ENCODE peak calls at places on chromosomes 6 and 20, in seven cellular contexts. One of them, this sample, is unnamed.

GRCh38 chr6:21596379-21597242 is 3.1 kb downstream of the SOX4 start:
- DNase-seq in hepatocyte: peak; percentile 57
- DNase-seq in GM23338: peak; percentile 73
- DNase-seq in right lobe of liver: peak; percentile 66
- DNase-seq in astrocyte: peak; percentile 56
- DNase-seq in heart right ventricle: peak; percentile 57
- DNase-seq in pancreas: peak; percentile 59
- DNase-seq in this sample: peak; percentile 75

GRCh38 chr6:125294925-125295324 is 6.8 kb downstream of the HDDC2 start:
- DNase-seq in hepatocyte: no peak
- DNase-seq in GM23338: no peak
- DNase-seq in right lobe of liver: no peak
- DNase-seq in astrocyte: no peak
- DNase-seq in heart right ventricle: no peak
- DNase-seq in pancreas: no peak
- DNase-seq in this sample: no peak

GRCh38 chr20:47352332-47353223 is 3.9 kb downstream of the ZMYND8 start:
- DNase-seq in hepatocyte: no peak
- DNase-seq in GM23338: peak; percentile 52
- DNase-seq in right lobe of liver: peak; percentile 81
- DNase-seq in astrocyte: peak; percentile 54
- DNase-seq in heart right ventricle: peak; percentile 58
- DNase-seq in pancreas: peak; percentile 94
- DNase-seq in this sample: peak; percentile 58

GRCh38 chr6:56891754-56892153 is 63.2 kb upstream of the BEND6 start:
- DNase-seq in hepatocyte: no peak
- DNase-seq in GM23338: peak; percentile 26
- DNase-seq in right lobe of liver: no peak
- DNase-seq in astrocyte: no peak
- DNase-seq in heart right ventricle: no peak
- DNase-seq in pancreas: no peak
- DNase-seq in this sample: no peak

GRCh38 chr20:45343867-45344721 is 4.1 kb downstream of the SDC4 start:
- DNase-seq in hepatocyte: peak; percentile 85
- DNase-seq in GM23338: no peak
- DNase-seq in right lobe of liver: no peak
- DNase-seq in astrocyte: peak; percentile 90
- DNase-seq in heart right ventricle: no peak
- DNase-seq in pancreas: peak; percentile 63
- DNase-seq in this sample: no peak

GRCh38 chr6:118864330-118865166 is 29.4 kb upstream of the ASF1A start:
- DNase-seq in hepatocyte: no peak
- DNase-seq in GM23338: no peak
- DNase-seq in right lobe of liver: no peak
- DNase-seq in astrocyte: peak; percentile 12
- DNase-seq in heart right ventricle: no peak
- DNase-seq in pancreas: no peak
- DNase-seq in this sample: peak; percentile 62

GRCh38 chr6:37524919-37525318 is 25.2 kb upstream of the CCDC167 start:
- DNase-seq in hepatocyte: no peak
- DNase-seq in GM23338: no peak
- DNase-seq in right lobe of liver: no peak
- DNase-seq in astrocyte: no peak
- DNase-seq in heart right ventricle: no peak
- DNase-seq in pancreas: no peak
- DNase-seq in this sample: no peak

GRCh38 chr20:53922901-53923314 is 147.5 kb downstream of the BCAS1 start:
- DNase-seq in hepatocyte: no peak
- DNase-seq in GM23338: no peak
- DNase-seq in right lobe of liver: no peak
- DNase-seq in astrocyte: no peak
- DNase-seq in heart right ventricle: no peak
- DNase-seq in pancreas: no peak
- DNase-seq in this sample: peak; percentile 83

GRCh38 chr6:41587223-41587879 is 41.2 kb downstream of the FOXP4 start:
- DNase-seq in hepatocyte: no peak
- DNase-seq in GM23338: no peak
- DNase-seq in right lobe of liver: no peak
- DNase-seq in astrocyte: no peak
- DNase-seq in heart right ventricle: no peak
- DNase-seq in pancreas: peak; percentile 75
- DNase-seq in this sample: no peak

GRCh38 chr6:75824160-75824559 is 75.1 kb downstream of the MYO6 start:
- DNase-seq in hepatocyte: no peak
- DNase-seq in GM23338: no peak
- DNase-seq in right lobe of liver: no peak
- DNase-seq in astrocyte: no peak
- DNase-seq in heart right ventricle: no peak
- DNase-seq in pancreas: no peak
- DNase-seq in this sample: no peak

GRCh38 chr6:102488729-102489128 is 1095.2 kb downstream of the GRIK2 start:
- DNase-seq in hepatocyte: no peak
- DNase-seq in GM23338: no peak
- DNase-seq in right lobe of liver: no peak
- DNase-seq in astrocyte: peak; percentile 60
- DNase-seq in heart right ventricle: no peak
- DNase-seq in pancreas: no peak
- DNase-seq in this sample: no peak

GRCh38 chr20:17807670-17808069 is 107.9 kb downstream of the BANF2 start:
- DNase-seq in hepatocyte: no peak
- DNase-seq in GM23338: peak; percentile 9
- DNase-seq in right lobe of liver: peak; percentile 66
- DNase-seq in astrocyte: no peak
- DNase-seq in heart right ventricle: no peak
- DNase-seq in pancreas: no peak
- DNase-seq in this sample: no peak

GRCh38 chr6:130115036-130115435 is 96.7 kb downstream of the L3MBTL3 start:
- DNase-seq in hepatocyte: no peak
- DNase-seq in GM23338: no peak
- DNase-seq in right lobe of liver: no peak
- DNase-seq in astrocyte: no peak
- DNase-seq in heart right ventricle: no peak
- DNase-seq in pancreas: no peak
- DNase-seq in this sample: peak; percentile 95

DNA sequence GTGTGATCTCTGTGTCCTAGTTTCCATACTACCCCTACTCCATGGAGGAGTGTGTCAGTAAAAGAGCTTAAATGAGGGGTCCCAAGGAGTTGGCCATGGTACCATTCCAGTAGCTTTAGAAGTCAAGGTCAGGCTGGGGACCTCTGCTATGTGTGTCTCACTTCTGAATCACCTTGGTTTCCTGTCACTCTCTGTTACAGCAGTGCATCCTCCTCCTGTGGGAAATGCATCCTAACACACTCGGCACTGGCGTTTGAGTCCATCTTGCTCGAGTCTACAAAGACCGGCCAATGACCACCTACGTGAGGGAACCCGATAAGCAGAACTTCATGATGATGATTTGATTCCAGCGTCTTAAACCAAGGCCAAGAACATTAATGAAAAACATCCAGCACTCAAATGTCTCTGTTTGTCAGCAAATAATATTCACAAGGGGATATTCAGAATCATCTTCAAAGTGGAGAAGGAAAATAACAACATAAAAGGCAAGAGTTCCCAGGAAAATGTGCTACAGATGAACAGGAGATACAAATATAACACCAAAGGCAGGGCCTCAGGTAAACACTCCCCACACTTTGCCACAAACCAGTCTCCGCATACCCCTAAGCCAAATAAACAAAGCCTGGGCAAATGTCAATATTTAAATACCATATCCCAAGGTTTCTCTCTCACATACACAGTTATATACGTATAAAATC is 32.4 kb downstream of the TRAM2 start:
- DNase-seq in hepatocyte: no peak
- DNase-seq in GM23338: no peak
- DNase-seq in right lobe of liver: no peak
- DNase-seq in astrocyte: no peak
- DNase-seq in heart right ventricle: no peak
- DNase-seq in pancreas: no peak
- DNase-seq in this sample: no peak
- H3K4me1 ChIP-seq in hepatocyte: peaks cover 50% of the 10 kb centered on the region
- H3K4me1 ChIP-seq in GM23338: peaks cover 35% of the 10 kb centered on the region
- H3K4me1 ChIP-seq in right lobe of liver: no peaks in the 10 kb centered on the region
- H3K4me1 ChIP-seq in astrocyte: peaks cover 88% of the 10 kb centered on the region
- H3K4me1 ChIP-seq in heart right ventricle: peaks cover 54% of the 10 kb centered on the region
- H3K4me1 ChIP-seq in pancreas: peaks cover 12% of the 10 kb centered on the region
- H3K4me1 ChIP-seq in this sample: peaks cover 100% of the 10 kb centered on the region

GRCh38 chr6:158780963-158781691 is 38.0 kb downstream of the EZR start:
- DNase-seq in hepatocyte: no peak
- DNase-seq in GM23338: no peak
- DNase-seq in right lobe of liver: no peak
- DNase-seq in astrocyte: no peak
- DNase-seq in heart right ventricle: no peak
- DNase-seq in pancreas: peak; percentile 84
- DNase-seq in this sample: no peak

GRCh38 chr6:158783851-158784250 is 35.3 kb downstream of the EZR start:
- DNase-seq in hepatocyte: no peak
- DNase-seq in GM23338: no peak
- DNase-seq in right lobe of liver: no peak
- DNase-seq in astrocyte: no peak
- DNase-seq in heart right ventricle: no peak
- DNase-seq in pancreas: no peak
- DNase-seq in this sample: no peak

GRCh38 chr6:158782432-158783166 is 36.6 kb downstream of the EZR start:
- DNase-seq in hepatocyte: no peak
- DNase-seq in GM23338: no peak
- DNase-seq in right lobe of liver: no peak
- DNase-seq in astrocyte: no peak
- DNase-seq in heart right ventricle: no peak
- DNase-seq in pancreas: no peak
- DNase-seq in this sample: no peak

GRCh38 chr6:158783167-158783450 is 36.1 kb downstream of the EZR start:
- DNase-seq in hepatocyte: no peak
- DNase-seq in GM23338: no peak
- DNase-seq in right lobe of liver: no peak
- DNase-seq in astrocyte: no peak
- DNase-seq in heart right ventricle: no peak
- DNase-seq in pancreas: no peak
- DNase-seq in this sample: no peak

GRCh38 chr6:158781692-158782373 is 37.3 kb downstream of the EZR start:
- DNase-seq in hepatocyte: no peak
- DNase-seq in GM23338: no peak
- DNase-seq in right lobe of liver: no peak
- DNase-seq in astrocyte: no peak
- DNase-seq in heart right ventricle: no peak
- DNase-seq in pancreas: peak; percentile 63
- DNase-seq in this sample: no peak
- H3K36me3 ChIP-seq in hepatocyte: peaks cover 20% of the 10 kb centered on the region
- H3K36me3 ChIP-seq in GM23338: peaks cover 81% of the 10 kb centered on the region
- H3K36me3 ChIP-seq in right lobe of liver: peaks cover 9% of the 10 kb centered on the region
- H3K36me3 ChIP-seq in astrocyte: peaks cover 61% of the 10 kb centered on the region
- H3K36me3 ChIP-seq in heart right ventricle: peaks cover 35% of the 10 kb centered on the region
- H3K36me3 ChIP-seq in pancreas: peaks cover 8% of the 10 kb centered on the region
- H3K36me3 ChIP-seq in this sample: peaks cover 66% of the 10 kb centered on the region

DNA sequence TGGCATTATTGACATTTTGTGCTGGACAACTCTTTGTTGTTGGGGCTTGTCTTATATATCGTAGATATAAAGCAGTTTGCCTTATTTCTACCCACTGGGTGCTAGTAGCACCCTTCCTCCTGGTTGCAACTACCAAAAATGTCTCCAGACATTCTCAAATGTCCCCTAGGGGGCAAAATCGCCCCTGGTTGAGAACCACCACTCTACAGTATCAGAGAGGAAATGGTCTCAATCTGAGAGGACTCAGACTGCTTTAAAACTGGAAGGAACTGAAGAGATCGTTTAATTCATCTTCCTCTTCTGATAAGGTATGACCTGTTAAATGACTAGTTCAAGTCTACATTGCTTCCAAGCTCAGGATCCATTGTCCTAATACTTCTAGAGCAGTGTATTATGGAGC is 14.9 kb downstream of the SH3BGRL2 start:
- DNase-seq in hepatocyte: no peak
- DNase-seq in GM23338: peak; percentile 74
- DNase-seq in right lobe of liver: no peak
- DNase-seq in astrocyte: no peak
- DNase-seq in heart right ventricle: no peak
- DNase-seq in pancreas: no peak
- DNase-seq in this sample: peak; percentile 53
- H3K4me1 ChIP-seq in hepatocyte: peaks cover 12% of the 10 kb centered on the region
- H3K4me1 ChIP-seq in GM23338: peaks cover 39% of the 10 kb centered on the region
- H3K4me1 ChIP-seq in right lobe of liver: no peaks in the 10 kb centered on the region
- H3K4me1 ChIP-seq in astrocyte: no peaks in the 10 kb centered on the region
- H3K4me1 ChIP-seq in heart right ventricle: peaks cover 8% of the 10 kb centered on the region
- H3K4me1 ChIP-seq in pancreas: no peaks in the 10 kb centered on the region
- H3K4me1 ChIP-seq in this sample: no peaks in the 10 kb centered on the region

DNA sequence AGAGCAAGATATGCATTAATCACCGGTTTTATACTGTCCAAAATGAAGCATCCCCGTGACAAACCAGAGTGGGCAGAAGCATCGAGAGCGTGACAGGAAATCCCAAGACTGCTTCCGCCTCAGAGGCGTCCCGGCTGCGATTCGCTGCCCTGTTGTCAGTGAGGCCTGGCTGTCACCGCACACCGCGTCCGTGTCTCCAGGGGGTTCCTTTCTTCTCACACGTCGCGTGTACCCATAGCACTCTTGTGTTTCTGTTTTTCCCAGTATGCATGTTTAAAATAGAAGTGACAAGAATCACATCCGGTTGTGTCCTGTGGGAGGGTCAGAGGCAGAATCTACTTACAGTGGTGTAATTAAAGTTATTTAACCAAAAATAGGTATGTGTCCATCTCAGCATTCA is 8.3 kb upstream of the ADRM1 start:
- DNase-seq in hepatocyte: no peak
- DNase-seq in GM23338: no peak
- DNase-seq in right lobe of liver: no peak
- DNase-seq in astrocyte: no peak
- DNase-seq in heart right ventricle: no peak
- DNase-seq in pancreas: peak; percentile 31
- DNase-seq in this sample: no peak
- H3K36me3 ChIP-seq in hepatocyte: no peaks in the 10 kb centered on the region
- H3K36me3 ChIP-seq in GM23338: no peaks in the 10 kb centered on the region
- H3K36me3 ChIP-seq in right lobe of liver: no peaks in the 10 kb centered on the region
- H3K36me3 ChIP-seq in astrocyte: peaks cover 7% of the 10 kb centered on the region
- H3K36me3 ChIP-seq in heart right ventricle: peaks cover 23% of the 10 kb centered on the region
- H3K36me3 ChIP-seq in pancreas: peaks cover 4% of the 10 kb centered on the region
- H3K36me3 ChIP-seq in this sample: no peaks in the 10 kb centered on the region

DNA sequence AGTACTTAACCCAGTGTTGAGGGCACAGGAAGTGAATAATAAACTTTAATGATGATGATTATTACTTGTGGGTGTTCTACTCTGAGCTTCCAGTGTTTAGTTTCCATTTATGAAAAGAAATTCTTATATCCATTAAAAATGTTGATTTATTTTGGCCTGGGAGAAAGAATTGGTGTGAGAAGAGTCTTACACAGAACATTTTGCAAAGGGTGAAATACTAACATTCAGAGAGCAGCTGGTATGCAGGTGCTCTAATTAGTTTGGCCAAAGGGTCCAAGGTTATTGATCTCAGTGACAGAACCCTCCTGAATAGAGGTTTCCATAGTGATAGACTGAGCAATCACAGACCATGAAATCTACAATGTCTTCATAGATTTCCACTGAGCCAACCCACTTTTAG is 4.4 kb downstream of the OSER1 start:
- DNase-seq in hepatocyte: no peak
- DNase-seq in GM23338: no peak
- DNase-seq in right lobe of liver: no peak
- DNase-seq in astrocyte: no peak
- DNase-seq in heart right ventricle: no peak
- DNase-seq in pancreas: no peak
- DNase-seq in this sample: peak; percentile 12
- H3K4me1 ChIP-seq in hepatocyte: peaks cover 26% of the 10 kb centered on the region
- H3K4me1 ChIP-seq in GM23338: peaks cover 12% of the 10 kb centered on the region
- H3K4me1 ChIP-seq in right lobe of liver: no peaks in the 10 kb centered on the region
- H3K4me1 ChIP-seq in astrocyte: peaks cover 26% of the 10 kb centered on the region
- H3K4me1 ChIP-seq in heart right ventricle: peaks cover 40% of the 10 kb centered on the region
- H3K4me1 ChIP-seq in pancreas: peaks cover 21% of the 10 kb centered on the region
- H3K4me1 ChIP-seq in this sample: peaks cover 37% of the 10 kb centered on the region